ENCODE peak calls at places on chromosomes 1 and 21, in five cellular contexts. V, E, U, L and T are unnamed samples.

GRCh38 chr1:181117648-181118449 is 29.3 kb downstream of the IER5 start:
- DNase-seq in L (no peak), E (peak; percentile 100), V (peak; percentile 99), U (no peak), T (no peak)

GRCh38 chr1:197976368-197976767 is 59.2 kb downstream of the LHX9 start:
- DNase-seq in U (no peak), V (peak; percentile 94), L (no peak), E (no peak), T (no peak)

GRCh38 chr1:227895828-227896685 is 51.7 kb downstream of the WNT9A start:
- DNase-seq in L (peak; percentile 54), U (no peak), E (peak; percentile 100), V (peak; percentile 63), T (no peak)

GRCh38 chr1:71737768-71738167 is 544.6 kb downstream of the NEGR1 start:
- DNase-seq in V (no peak), L (no peak), E (no peak), U (no peak), T (peak; percentile 40)

GRCh38 chr1:32336963-32337675 is 1.1 kb upstream of the MARCKSL1 start:
- DNase-seq in L (peak; percentile 75), V (peak; percentile 46), E (peak; percentile 77), U (no peak), T (no peak)

GRCh38 chr1:81547912-81548303 is 252.8 kb upstream of the ADGRL2 start:
- DNase-seq in L (no peak), V (no peak), E (no peak), U (no peak), T (no peak)

GRCh38 chr21:21801921-21802320 is 803.7 kb downstream of the NCAM2 start:
- DNase-seq in E (no peak), L (no peak), V (no peak), U (no peak), T (peak; percentile 54)

GRCh38 chr1:227797144-227797543 is 18.3 kb upstream of the PRSS38 start:
- DNase-seq in V (no peak), E (no peak), L (no peak), U (no peak), T (no peak)